ENCODE peak calls at places on chromosomes 1 and 21, in ten cellular contexts. B is RWPE1; N is glutamatergic neuron; V is stimulated activated CD8-positive, alpha-beta memory T cell treated with anti-CD3 and anti-CD28 coated beads, Interleukin-2, amount 100 ng/mL, for 48 hours; E is HT1080; O is omental fat pad; F is T-helper 1 cell; T is OCI-M1; K is stimulated activated naive CD4-positive, alpha-beta T cell; P is iris pigment epithelial cell. M is an unnamed sample.

GRCh38 chr1:48175116-48175515 is 47.4 kb upstream of the SLC5A9 start:
- DNase-seq in B (no peak), N (no peak), V (no peak), E (no peak), O (no peak), F (no peak), T (no peak), K (no peak), P (no peak), M (no peak)

GRCh38 chr1:231806623-231807470 is 180.3 kb downstream of the DISC1 start:
- DNase-seq in B (peak; percentile 30), N (peak; percentile 66), V (peak; percentile 23), E (peak; percentile 45), O (no peak), F (no peak), T (peak; percentile 82), K (no peak), P (peak; percentile 36), M (peak; percentile 25)

GRCh38 chr1:59379028-59379728 is 82.3 kb downstream of the FGGY start:
- DNase-seq in B (no peak), N (no peak), V (no peak), E (no peak), O (no peak), F (no peak), T (no peak), K (no peak), P (peak; percentile 48), M (no peak)

GRCh38 chr1:192557841-192558595 is 17.6 kb upstream of the RGS1 start:
- DNase-seq in B (no peak), N (no peak), V (no peak), E (no peak), O (no peak), F (no peak), T (no peak), K (no peak), P (peak; percentile 59), M (no peak)

GRCh38 chr1:61050541-61051454 is 31.6 kb upstream of the NFIA start:
- DNase-seq in B (peak; percentile 34), N (peak; percentile 67), V (no peak), E (no peak), O (no peak), F (no peak), T (peak; percentile 63), K (no peak), P (no peak), M (peak; percentile 28)

GRCh38 chr1:37246631-37247030 is 212.3 kb upstream of the GRIK3 start:
- DNase-seq in B (no peak), N (no peak), V (no peak), E (no peak), O (no peak), F (no peak), T (no peak), K (no peak), P (no peak), M (no peak)

GRCh38 chr21:32888971-32889370 is 117.4 kb upstream of the PAXBP1 start:
- DNase-seq in B (no peak), N (no peak), V (no peak), E (no peak), O (no peak), F (no peak), T (no peak), K (no peak), P (no peak), M (no peak)

GRCh38 chr1:231971397-231972233 is 345.0 kb downstream of the DISC1 start:
- DNase-seq in B (peak; percentile 4), N (no peak), V (no peak), E (peak; percentile 66), O (no peak), F (no peak), T (peak; percentile 80), K (no peak), P (peak; percentile 75), M (no peak)

GRCh38 chr1:207676153-207676552 is 31.2 kb downstream of the CR1L start:
- DNase-seq in B (no peak), N (no peak), V (no peak), E (no peak), O (no peak), F (no peak), T (no peak), K (no peak), P (no peak), M (no peak)

GRCh38 chr1:30345525-30346145 is 377.8 kb downstream of the MATN1 start:
- DNase-seq in B (no peak), N (no peak), V (no peak), E (no peak), O (no peak), F (no peak), T (no peak), K (no peak), P (no peak), M (peak; percentile 86)

GRCh38 chr1:19425643-19426245 is 59.6 kb downstream of the CAPZB start:
- DNase-seq in B (no peak), N (no peak), V (no peak), E (no peak), O (no peak), F (no peak), T (no peak), K (no peak), P (no peak), M (no peak)

GRCh38 chr21:42749226-42749625 is 95.8 kb downstream of the PDE9A start:
- DNase-seq in B (no peak), N (no peak), V (no peak), E (no peak), O (no peak), F (no peak), T (no peak), K (no peak), P (no peak), M (no peak)

GRCh38 chr1:211634931-211635330 is 40.5 kb downstream of the NEK2 start:
- DNase-seq in B (no peak), N (no peak), V (no peak), E (no peak), O (no peak), F (no peak), T (no peak), K (no peak), P (no peak), M (no peak)

GRCh38 chr1:6961289-6961688 is 176.0 kb downstream of the CAMTA1 start:
- DNase-seq in B (no peak), N (no peak), V (no peak), E (no peak), O (no peak), F (no peak), T (no peak), K (no peak), P (no peak), M (no peak)

GRCh38 chr1:201896951-201897391 is 8.3 kb downstream of the SHISA4 start:
- DNase-seq in B (no peak), N (no peak), V (no peak), E (no peak), O (no peak), F (no peak), T (peak; percentile 23), K (no peak), P (no peak), M (no peak)

GRCh38 chr21:16117851-16118592 is 388.2 kb downstream of the USP25 start:
- DNase-seq in B (peak; percentile 2), N (no peak), V (no peak), E (peak; percentile 39), O (no peak), F (no peak), T (no peak), K (no peak), P (peak; percentile 94), M (peak; percentile 48)

GRCh38 chr1:185567006-185567405 is 167.2 kb upstream of the HMCN1 start:
- DNase-seq in B (peak; percentile 51), N (no peak), V (no peak), E (peak; percentile 85), O (no peak), F (peak; percentile 55), T (peak; percentile 82), K (peak; percentile 92), P (peak; percentile 67), M (peak; percentile 92)

GRCh38 chr1:66182551-66183178 is 351.3 kb upstream of the SGIP1 start:
- DNase-seq in B (no peak), N (no peak), V (no peak), E (peak; percentile 91), O (no peak), F (peak; percentile 0), T (no peak), K (peak; percentile 43), P (peak; percentile 37), M (no peak)

GRCh38 chr1:218294531-218294930 is 9.4 kb downstream of the RRP15 start:
- DNase-seq in B (no peak), N (no peak), V (no peak), E (peak; percentile 29), O (no peak), F (no peak), T (no peak), K (no peak), P (no peak), M (peak; percentile 24)

GRCh38 chr1:18738617-18739016 is 108.0 kb downstream of the PAX7 start:
- DNase-seq in B (no peak), N (no peak), V (no peak), E (no peak), O (no peak), F (no peak), T (no peak), K (no peak), P (no peak), M (no peak)

GRCh38 chr1:181151378-181152326 is 63.2 kb downstream of the IER5 start:
- DNase-seq in B (no peak), N (no peak), V (no peak), E (no peak), O (no peak), F (no peak), T (peak; percentile 90), K (no peak), P (peak; percentile 48), M (peak; percentile 53)

GRCh38 chr1:9960705-9961562 is 17.7 kb downstream of the NMNAT1 start:
- DNase-seq in B (no peak), N (peak; percentile 73), V (no peak), E (no peak), O (no peak), F (no peak), T (no peak), K (no peak), P (peak; percentile 10), M (no peak)

GRCh38 chr1:147527941-147528936 is 13.1 kb upstream of the BCL9 start:
- DNase-seq in B (no peak), N (no peak), V (no peak), E (no peak), O (no peak), F (no peak), T (no peak), K (peak; percentile 35), P (no peak), M (no peak)

GRCh38 chr1:67572594-67573221 is 112.3 kb upstream of the GADD45A start:
- DNase-seq in B (no peak), N (no peak), V (no peak), E (no peak), O (no peak), F (no peak), T (no peak), K (no peak), P (no peak), M (no peak)

GRCh38 chr1:192943108-192943507 is 116.1 kb downstream of the UCHL5 start:
- DNase-seq in B (no peak), N (no peak), V (no peak), E (no peak), O (no peak), F (no peak), T (no peak), K (no peak), P (peak; percentile 56), M (no peak)

GRCh38 chr1:243883551-243883950 is 33.5 kb upstream of the AKT3 start:
- DNase-seq in B (no peak), N (no peak), V (no peak), E (peak; percentile 78), O (no peak), F (no peak), T (no peak), K (no peak), P (peak; percentile 79), M (peak; percentile 71)

GRCh38 chr1:219283541-219283940 is 109.9 kb downstream of the LYPLAL1 start:
- DNase-seq in B (no peak), N (no peak), V (no peak), E (no peak), O (no peak), F (no peak), T (no peak), K (no peak), P (peak; percentile 43), M (no peak)

GRCh38 chr1:15863156-15863901 is 15.8 kb downstream of the SPEN start:
- DNase-seq in B (no peak), N (no peak), V (no peak), E (no peak), O (no peak), F (no peak), T (no peak), K (no peak), P (no peak), M (no peak)

M was measured in renal cortical epithelial cell.